ENCODE peak calls at places on chromosomes 12 and 14, in nine cellular contexts. One of them, this sample, is unnamed.

GRCh38 chr14:73239463-73240241 is 2.3 kb downstream of the PAPLN start:
- DNase-seq in substantia nigra: peak
- DNase-seq in midbrain: peak
- DNase-seq in psoas muscle: peak
- DNase-seq in GM12891: no peak
- DNase-seq in HuH-7: peak
- DNase-seq in WTC11: peak
- DNase-seq in EL: peak
- DNase-seq in HCT116: no peak
- DNase-seq in this sample: no peak

GRCh38 chr12:6647083-6647604 is at the start of gene ACRBP:
- DNase-seq in substantia nigra: peak
- DNase-seq in midbrain: peak
- DNase-seq in psoas muscle: peak
- DNase-seq in GM12891: no peak
- DNase-seq in HuH-7: no peak
- DNase-seq in WTC11: peak
- DNase-seq in EL: peak
- DNase-seq in HCT116: no peak
- DNase-seq in this sample: peak

GRCh38 chr14:104639889-104640548 is 35.4 kb upstream of the TMEM179 start:
- DNase-seq in substantia nigra: peak
- DNase-seq in midbrain: peak
- DNase-seq in psoas muscle: peak
- DNase-seq in GM12891: peak
- DNase-seq in HuH-7: peak
- DNase-seq in WTC11: peak
- DNase-seq in EL: peak
- DNase-seq in HCT116: peak
- DNase-seq in this sample: peak

GRCh38 chr12:92462049-92462448 is 240.7 kb upstream of the PLEKHG7 start:
- DNase-seq in substantia nigra: no peak
- DNase-seq in midbrain: peak
- DNase-seq in psoas muscle: no peak
- DNase-seq in GM12891: no peak
- DNase-seq in HuH-7: peak
- DNase-seq in WTC11: no peak
- DNase-seq in EL: no peak
- DNase-seq in HCT116: no peak
- DNase-seq in this sample: no peak

GRCh38 chr12:57342207-57342691 is 88.6 kb downstream of the R3HDM2 start:
- DNase-seq in substantia nigra: peak
- DNase-seq in midbrain: peak
- DNase-seq in psoas muscle: no peak
- DNase-seq in GM12891: no peak
- DNase-seq in HuH-7: no peak
- DNase-seq in WTC11: peak
- DNase-seq in EL: no peak
- DNase-seq in HCT116: no peak
- DNase-seq in this sample: no peak

GRCh38 chr12:82740129-82741000 is 53.7 kb downstream of the TMTC2 start:
- DNase-seq in substantia nigra: no peak
- DNase-seq in midbrain: no peak
- DNase-seq in psoas muscle: no peak
- DNase-seq in GM12891: no peak
- DNase-seq in HuH-7: no peak
- DNase-seq in WTC11: no peak
- DNase-seq in EL: peak
- DNase-seq in HCT116: peak
- DNase-seq in this sample: no peak

GRCh38 chr14:34425095-34425851 is 36.8 kb downstream of the SPTSSA start:
- DNase-seq in substantia nigra: no peak
- DNase-seq in midbrain: no peak
- DNase-seq in psoas muscle: no peak
- DNase-seq in GM12891: no peak
- DNase-seq in HuH-7: no peak
- DNase-seq in WTC11: no peak
- DNase-seq in EL: no peak
- DNase-seq in HCT116: no peak
- DNase-seq in this sample: no peak

GRCh38 chr12:42482820-42483533 is 106.6 kb downstream of the PRICKLE1 start:
- DNase-seq in substantia nigra: peak
- DNase-seq in midbrain: peak
- DNase-seq in psoas muscle: peak
- DNase-seq in GM12891: peak
- DNase-seq in HuH-7: peak
- DNase-seq in WTC11: peak
- DNase-seq in EL: peak
- DNase-seq in HCT116: no peak
- DNase-seq in this sample: peak

GRCh38 chr12:109765493-109765810 is 51.8 kb downstream of the FAM222A start:
- DNase-seq in substantia nigra: no peak
- DNase-seq in midbrain: no peak
- DNase-seq in psoas muscle: peak
- DNase-seq in GM12891: no peak
- DNase-seq in HuH-7: no peak
- DNase-seq in WTC11: no peak
- DNase-seq in EL: no peak
- DNase-seq in HCT116: no peak
- DNase-seq in this sample: no peak

GRCh38 chr12:78802593-78802992 is 62.0 kb upstream of the SYT1 start:
- DNase-seq in substantia nigra: no peak
- DNase-seq in midbrain: no peak
- DNase-seq in psoas muscle: no peak
- DNase-seq in GM12891: no peak
- DNase-seq in HuH-7: no peak
- DNase-seq in WTC11: no peak
- DNase-seq in EL: peak
- DNase-seq in HCT116: no peak
- DNase-seq in this sample: no peak

GRCh38 chr12:5096241-5096880 is 52.7 kb downstream of the KCNA5 start:
- DNase-seq in substantia nigra: no peak
- DNase-seq in midbrain: no peak
- DNase-seq in psoas muscle: no peak
- DNase-seq in GM12891: no peak
- DNase-seq in HuH-7: no peak
- DNase-seq in WTC11: no peak
- DNase-seq in EL: peak
- DNase-seq in HCT116: peak
- DNase-seq in this sample: no peak

GRCh38 chr12:113230315-113231274 is 9.3 kb downstream of the TPCN1 start:
- DNase-seq in substantia nigra: no peak
- DNase-seq in midbrain: no peak
- DNase-seq in psoas muscle: peak
- DNase-seq in GM12891: no peak
- DNase-seq in HuH-7: no peak
- DNase-seq in WTC11: no peak
- DNase-seq in EL: no peak
- DNase-seq in HCT116: no peak
- DNase-seq in this sample: no peak

GRCh38 chr12:22722779-22723178 is 97.8 kb downstream of the ETNK1 start:
- DNase-seq in substantia nigra: no peak
- DNase-seq in midbrain: no peak
- DNase-seq in psoas muscle: no peak
- DNase-seq in GM12891: no peak
- DNase-seq in HuH-7: no peak
- DNase-seq in WTC11: no peak
- DNase-seq in EL: no peak
- DNase-seq in HCT116: no peak
- DNase-seq in this sample: no peak

GRCh38 chr12:4012977-4013968 is 140.1 kb upstream of the PARP11 start:
- DNase-seq in substantia nigra: no peak
- DNase-seq in midbrain: no peak
- DNase-seq in psoas muscle: no peak
- DNase-seq in GM12891: no peak
- DNase-seq in HuH-7: no peak
- DNase-seq in WTC11: no peak
- DNase-seq in EL: no peak
- DNase-seq in HCT116: no peak
- DNase-seq in this sample: no peak

GRCh38 chr12:98213556-98213955 is 301.8 kb upstream of the TMPO start:
- DNase-seq in substantia nigra: no peak
- DNase-seq in midbrain: no peak
- DNase-seq in psoas muscle: no peak
- DNase-seq in GM12891: no peak
- DNase-seq in HuH-7: no peak
- DNase-seq in WTC11: peak
- DNase-seq in EL: no peak
- DNase-seq in HCT116: no peak
- DNase-seq in this sample: no peak

GRCh38 chr12:115983226-115983798 is 294.2 kb downstream of the MED13L start:
- DNase-seq in substantia nigra: no peak
- DNase-seq in midbrain: no peak
- DNase-seq in psoas muscle: no peak
- DNase-seq in GM12891: no peak
- DNase-seq in HuH-7: peak
- DNase-seq in WTC11: peak
- DNase-seq in EL: peak
- DNase-seq in HCT116: no peak
- DNase-seq in this sample: no peak

This sample was measured in naive B cell.